ENCODE peak calls at places on chromosomes 4 and X, in nine cellular contexts. S, U, C, Y, P, H, I, Q and R are unnamed samples.

GRCh38 chrX:23782455-23782854 is 518 bp upstream of the SAT1 start:
- DNase-seq in S (no peak), C (no peak), Y (no peak), Q (no peak), I (no peak), H (no peak), P (no peak), U (no peak), R (no peak)

GRCh38 chr4:19063662-19064061 is 1042.1 kb upstream of the LCORL start:
- DNase-seq in P (no peak), S (no peak), H (no peak), Y (no peak), U (no peak), C (no peak), I (no peak), Q (no peak), R (no peak)

GRCh38 chr4:78557841-78558240 is 6.3 kb downstream of the ANXA3 start:
- DNase-seq in H (no peak), S (no peak), Q (no peak), I (no peak), Y (no peak), C (no peak), U (no peak), P (no peak), R (no peak)

GRCh38 chr4:74793757-74794340 is 474 bp downstream of the BTC start:
- DNase-seq in I (no peak), P (no peak), C (no peak), H (peak; percentile 79), S (peak; percentile 23), Y (peak; percentile 23), U (peak; percentile 76), Q (peak; percentile 22), R (no peak)

GRCh38 chr4:126757219-126757618 is 875.5 kb upstream of the INTU start:
- DNase-seq in U (no peak), Q (peak; percentile 74), I (no peak), S (no peak), C (no peak), H (no peak), Y (no peak), P (no peak), R (no peak)

GRCh38 chrX:64190136-64190740 is 15.3 kb downstream of the AMER1 start:
- DNase-seq in Q (no peak), Y (no peak), C (no peak), P (no peak), U (no peak), I (no peak), H (no peak), S (no peak), R (no peak)

GRCh38 chrX:124719060-124719459 is 372.7 kb downstream of the SH2D1A start:
- DNase-seq in P (no peak), S (no peak), U (no peak), Y (no peak), C (no peak), H (no peak), I (no peak), Q (no peak), R (no peak)

GRCh38 chrX:54427837-54428424 is 12.3 kb upstream of the TSR2 start:
- DNase-seq in Q (no peak), I (no peak), S (no peak), U (no peak), H (no peak), C (no peak), P (no peak), Y (no peak), R (no peak)

GRCh38 chrX:151815461-151815860 is 80.9 kb downstream of the CNGA2 start:
- DNase-seq in I (no peak), U (no peak), S (no peak), Y (no peak), Q (peak; percentile 81), C (no peak), H (no peak), P (no peak), R (no peak)

GRCh38 chrX:49106930-49107329 is 16.6 kb downstream of the GPKOW start:
- DNase-seq in C (no peak), U (no peak), I (no peak), S (no peak), H (no peak), Q (peak; percentile 42), P (no peak), Y (peak; percentile 16), R (no peak)

GRCh38 chr4:141153751-141154510 is 20.7 kb upstream of the RNF150 start:
- DNase-seq in S (no peak), P (no peak), Q (peak; percentile 36), U (no peak), C (no peak), I (no peak), H (no peak), Y (no peak), R (no peak)

DNA sequence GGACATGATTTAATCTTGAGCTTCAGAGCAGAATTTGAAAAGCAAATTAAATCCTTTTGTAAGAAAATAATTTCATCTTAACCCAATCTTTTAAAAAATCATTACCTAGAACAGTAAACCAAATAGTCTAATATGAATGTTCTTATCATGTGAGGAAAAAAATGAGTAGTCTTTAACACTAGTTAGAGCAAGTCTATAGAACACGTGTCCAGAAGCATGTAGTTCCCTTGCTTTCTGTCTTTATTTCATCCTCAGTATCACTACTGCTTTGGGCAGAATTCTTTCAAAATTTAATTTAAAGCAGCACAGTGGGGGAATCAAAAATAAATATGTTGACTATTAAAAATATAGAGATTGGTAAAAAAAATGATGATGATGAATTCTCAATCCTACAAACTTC is 2.1 kb downstream of the RBM47 start:
- DNase-seq in I (no peak), H (no peak), Y (no peak), Q (no peak), C (no peak), U (no peak), S (no peak), P (no peak), R (no peak)
- H3K4me3 ChIP-seq in I (no peak overlapping the region), H (peak overlapping the region; percentile 22), Y (peak overlapping the region; percentile 80), Q (no peak overlapping the region), C (no peak overlapping the region), U (peak overlapping the region; percentile 43), S (no peak overlapping the region), P (no peak overlapping the region), R (no peak overlapping the region)

GRCh38 chr4:173777921-173778320 is 247.9 kb upstream of the HAND2 start:
- DNase-seq in S (no peak), U (no peak), H (no peak), I (no peak), Y (no peak), Q (no peak), C (no peak), P (no peak), R (no peak)
- H3K4me3 ChIP-seq in S (no peak overlapping the region), U (no peak overlapping the region), H (no peak overlapping the region), I (no peak overlapping the region), Y (no peak overlapping the region), Q (no peak overlapping the region), C (no peak overlapping the region), P (no peak overlapping the region), R (no peak overlapping the region)

GRCh38 chr4:151324124-151324448 is 1.3 kb downstream of the SH3D19 start:
- DNase-seq in U (no peak), I (no peak), P (no peak), H (no peak), Q (no peak), S (no peak), C (no peak), Y (no peak), R (no peak)
- H3K4me3 ChIP-seq in U (peak overlapping the region; percentile 64), I (no peak overlapping the region), P (no peak overlapping the region), H (peak overlapping the region; percentile 77), Q (peak overlapping the region; percentile 56), S (peak overlapping the region; percentile 84), C (peak overlapping the region; percentile 94), Y (no peak overlapping the region), R (no peak overlapping the region)

GRCh38 chr4:36237366-36238353 is 6.7 kb downstream of the ARAP2 start:
- DNase-seq in Y (no peak), Q (no peak), S (no peak), C (no peak), P (no peak), I (no peak), H (no peak), U (no peak), R (no peak)

GRCh38 chr4:36243355-36244256 is 708 bp downstream of the ARAP2 start:
- DNase-seq in Y (no peak), S (peak; percentile 29), I (peak; percentile 62), C (no peak), U (peak; percentile 64), H (peak; percentile 55), Q (peak; percentile 64), P (peak; percentile 54), R (no peak)

GRCh38 chr4:36244257-36245084 is at the start of gene ARAP2:
- DNase-seq in P (peak; percentile 78), U (peak; percentile 47), Q (peak; percentile 68), S (peak; percentile 35), Y (peak; percentile 81), I (peak; percentile 79), C (no peak), H (peak; percentile 67), R (no peak)

GRCh38 chr4:36241771-36242170 is 2.5 kb downstream of the ARAP2 start:
- DNase-seq in I (no peak), C (no peak), H (no peak), S (no peak), P (peak; percentile 55), Y (peak; percentile 75), Q (no peak), U (no peak), R (peak; percentile 70)

GRCh38 chr4:36242629-36243354 is 1.5 kb downstream of the ARAP2 start:
- DNase-seq in C (no peak), Q (peak; percentile 45), I (no peak), S (no peak), P (peak; percentile 17), H (no peak), U (no peak), Y (no peak), R (no peak)
- H3K4me3 ChIP-seq in C (peak overlapping the region; percentile 5), Q (no peak overlapping the region), I (peak overlapping the region; percentile 62), S (no peak overlapping the region), P (peak overlapping the region; percentile 85), H (peak overlapping the region; percentile 73), U (peak overlapping the region; percentile 60), Y (peak overlapping the region; percentile 84), R (peak overlapping the region; percentile 76)